ENCODE peak calls at places on chromosomes 3 and 15, in six cellular contexts. T, K, V, R, M and I are unnamed samples.

GRCh38 chr3:126267169-126267975 is 87.0 kb upstream of the ALDH1L1 start:
- DNase-seq in K (peak), M (peak), R (peak), T (peak), V (peak), I (no peak)

GRCh38 chr3:128112406-128112968 is 11.1 kb downstream of the RUVBL1 start:
- DNase-seq in K (no peak), V (peak), R (no peak), M (peak), T (peak), I (no peak)

GRCh38 chr3:880371-880770 is 212.5 kb upstream of the CNTN6 start:
- DNase-seq in R (no peak), T (no peak), K (no peak), M (no peak), V (no peak), I (no peak)

GRCh38 chr3:40018369-40018768 is 209.0 kb downstream of the MYRIP start:
- DNase-seq in M (no peak), R (no peak), T (no peak), K (no peak), V (no peak), I (no peak)

GRCh38 chr3:193737191-193737751 is 144.3 kb downstream of the OPA1 start:
- DNase-seq in M (no peak), K (no peak), V (no peak), R (no peak), T (no peak), I (no peak)

GRCh38 chr3:61777483-61777882 is 216.1 kb downstream of the PTPRG start:
- DNase-seq in V (no peak), T (no peak), M (no peak), K (no peak), R (no peak), I (no peak)

GRCh38 chr3:114857281-114857680 is 289.8 kb downstream of the ZBTB20 start:
- DNase-seq in K (no peak), T (no peak), R (no peak), M (no peak), V (no peak), I (no peak)

GRCh38 chr3:185677146-185677829 is 91.2 kb downstream of the SENP2 start:
- DNase-seq in K (peak), T (peak), R (no peak), V (peak), M (peak), I (peak)

GRCh38 chr3:123169492-123169929 is 32.2 kb upstream of the SEC22A start:
- DNase-seq in M (peak), K (no peak), R (no peak), T (no peak), V (no peak), I (no peak)

GRCh38 chr3:9248232-9249191 is 934 bp downstream of the SRGAP3 start:
- DNase-seq in V (no peak), K (peak), M (no peak), T (no peak), R (no peak), I (no peak)

GRCh38 chr3:4720316-4721075 is 227.3 kb downstream of the ITPR1 start:
- DNase-seq in R (peak), V (peak), K (peak), M (peak), T (peak), I (peak)

GRCh38 chr15:95059346-95059905 is 828.1 kb downstream of the MCTP2 start:
- DNase-seq in K (no peak), T (no peak), R (no peak), M (no peak), V (no peak), I (no peak)

GRCh38 chr3:46464326-46465195 is at the start of gene LTF:
- DNase-seq in V (no peak), K (no peak), R (no peak), T (no peak), M (no peak), I (no peak)

GRCh38 chr3:193975072-193975535 is 160.8 kb upstream of the HES1 start:
- DNase-seq in M (no peak), V (no peak), K (no peak), T (no peak), R (no peak), I (no peak)

GRCh38 chr15:28122038-28122949 is 23.2 kb upstream of the OCA2 start:
- DNase-seq in R (no peak), M (no peak), T (no peak), V (no peak), K (no peak), I (no peak)

GRCh38 chr3:27749640-27750039 is 27.5 kb upstream of the EOMES start:
- DNase-seq in M (no peak), K (no peak), R (no peak), T (no peak), V (no peak), I (no peak)

GRCh38 chr15:33985751-33986150 is 17.5 kb downstream of the CHRM5 start:
- DNase-seq in M (peak), R (no peak), V (peak), T (no peak), K (no peak), I (no peak)

GRCh38 chr15:33126559-33127290 is 67.8 kb downstream of the FMN1 start:
- DNase-seq in T (peak), M (peak), R (peak), K (peak), V (peak), I (peak)

GRCh38 chr15:94446441-94446840 is 215.1 kb downstream of the MCTP2 start:
- DNase-seq in V (no peak), M (no peak), T (no peak), R (no peak), K (no peak), I (no peak)

GRCh38 chr3:27990837-27991236 is 250.6 kb upstream of the CMC1 start:
- DNase-seq in V (no peak), M (no peak), R (no peak), T (no peak), K (no peak), I (no peak)

GRCh38 chr15:101652783-101653430 is 726 bp upstream of the TM2D3 start:
- DNase-seq in V (no peak), T (no peak), M (no peak), K (peak), R (peak), I (no peak)

GRCh38 chr3:138440596-138440995 is 6.2 kb downstream of the ESYT3 start:
- DNase-seq in T (no peak), K (no peak), V (no peak), R (no peak), M (no peak), I (no peak)

GRCh38 chr3:189392969-189393368 is 221.2 kb downstream of the TPRG1 start:
- DNase-seq in M (peak), R (no peak), T (no peak), V (no peak), K (peak), I (no peak)

GRCh38 chr3:38587548-38588131 is 61.8 kb downstream of the SCN5A start:
- DNase-seq in R (no peak), M (no peak), T (no peak), V (no peak), K (no peak), I (no peak)

GRCh38 chr3:113626513-113627371 is 69.7 kb downstream of the USF3 start:
- DNase-seq in K (peak), R (peak), T (peak), M (peak), V (peak), I (peak)

GRCh38 chr15:91055548-91056331 is 33.3 kb upstream of the VPS33B start:
- DNase-seq in K (peak), R (no peak), V (peak), M (peak), T (peak), I (peak)

GRCh38 chr3:156643729-156644389 is 30.5 kb upstream of the TIPARP start:
- DNase-seq in V (peak), K (no peak), R (no peak), T (no peak), M (peak), I (no peak)

GRCh38 chr15:97672586-97672985 is 287.9 kb upstream of the ARRDC4 start:
- DNase-seq in V (no peak), K (no peak), R (no peak), M (no peak), T (no peak), I (no peak)

GRCh38 chr3:63331520-63331919 is 53.4 kb downstream of the SYNPR start:
- DNase-seq in K (no peak), R (no peak), M (no peak), V (no peak), T (no peak), I (no peak)

GRCh38 chr15:69468241-69469121 is 15.9 kb downstream of the RPLP1 start:
- DNase-seq in T (peak), M (peak), V (no peak), K (peak), R (no peak), I (peak)

GRCh38 chr15:60442763-60443162 is 36.2 kb downstream of the ICE2 start:
- DNase-seq in T (no peak), M (peak), V (no peak), K (no peak), R (no peak), I (no peak)

GRCh38 chr15:69107025-69107620 is 53.3 kb upstream of the GLCE start:
- DNase-seq in T (no peak), V (no peak), M (no peak), R (no peak), K (no peak), I (no peak)

GRCh38 chr15:33908396-33908795 is 59.9 kb upstream of the CHRM5 start:
- DNase-seq in T (no peak), R (no peak), M (peak), V (peak), K (no peak), I (no peak)

GRCh38 chr3:153029350-153029749 is 132.7 kb upstream of the RAP2B start:
- DNase-seq in T (no peak), R (no peak), K (no peak), V (peak), M (peak), I (no peak)

GRCh38 chr3:49276475-49277356 is at the start of gene C3orf62:
- DNase-seq in M (peak), K (peak), T (peak), R (peak), V (peak), I (peak)

DNA sequence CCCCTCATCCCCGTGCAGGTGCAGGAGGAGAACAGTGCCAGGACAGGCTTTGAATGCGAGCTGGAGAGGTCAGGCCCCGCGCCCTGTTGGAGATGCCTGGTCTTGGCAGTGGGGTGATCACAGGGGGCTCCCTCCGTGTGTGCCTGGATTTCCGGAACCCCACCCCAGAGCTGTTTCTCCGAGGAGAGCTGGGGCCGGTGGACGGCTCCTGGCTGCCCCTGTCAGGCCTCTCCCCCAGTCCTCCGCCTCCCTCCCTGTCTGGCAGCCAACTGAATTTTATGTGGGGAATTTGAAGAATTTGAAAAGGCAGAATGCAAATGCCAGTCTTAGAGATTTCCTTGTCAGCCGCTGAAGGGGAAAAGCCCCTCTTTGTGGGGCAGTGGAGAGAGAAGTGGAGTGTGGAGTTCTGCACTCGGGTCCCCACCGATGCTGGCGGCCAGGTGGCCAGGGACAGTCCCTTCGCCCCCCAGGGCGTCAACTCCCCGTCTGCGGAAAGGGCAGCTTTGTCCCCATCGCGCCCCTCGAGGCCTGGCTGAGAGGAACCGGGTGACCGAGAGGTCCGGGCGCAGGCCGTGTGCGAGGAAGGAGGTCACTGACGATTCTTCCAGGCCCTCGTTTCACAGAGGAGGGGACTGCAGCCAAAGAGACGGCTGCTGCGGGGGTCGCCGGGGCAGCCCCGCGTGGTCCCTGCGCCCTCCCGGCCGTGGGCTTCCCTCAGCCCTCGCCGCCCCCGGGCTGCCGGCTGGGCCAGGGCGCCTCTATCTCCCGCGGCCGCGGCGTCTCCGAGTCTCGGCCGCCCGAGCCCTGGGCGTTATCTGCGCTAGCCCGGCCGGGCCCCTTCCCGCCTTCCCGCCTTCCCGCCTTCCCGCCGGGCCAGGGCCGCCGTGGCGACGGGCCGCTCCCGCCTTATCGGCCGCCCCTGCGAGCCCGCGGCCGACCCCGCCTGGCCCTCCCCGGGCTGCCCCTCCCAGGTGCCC is 56.0 kb upstream of the LCTL start:
- DNase-seq in R (no peak), V (no peak), K (no peak), T (no peak), M (peak), I (no peak)
- H3K4me3 ChIP-seq in R (no peak), V (no peak), K (no peak), T (no peak), M (peak), I (no peak)

GRCh38 chr3:100517276-100517675 is 24.9 kb downstream of the TMEM45A start:
- DNase-seq in M (no peak), K (no peak), T (no peak), V (no peak), R (no peak), I (no peak)
- TF ChIP-seq CTCF in M (no peak), K (no peak), T (no peak), V (no peak), R (no peak), I (no peak)

GRCh38 chr15:96325579-96326331 is 4.7 kb upstream of the NR2F2 start:
- DNase-seq in R (no peak), M (peak), K (no peak), V (peak), T (no peak), I (no peak)

GRCh38 chr15:96323250-96324162 is 7.0 kb upstream of the NR2F2 start:
- DNase-seq in K (no peak), V (peak), T (no peak), M (no peak), R (no peak), I (no peak)

GRCh38 chr15:96326551-96327154 is 3.8 kb upstream of the NR2F2 start:
- DNase-seq in T (no peak), V (peak), M (peak), R (peak), K (no peak), I (no peak)

GRCh38 chr15:96324192-96324895 is 6.2 kb upstream of the NR2F2 start:
- DNase-seq in R (peak), K (no peak), V (peak), M (peak), T (no peak), I (no peak)

GRCh38 chr15:96324900-96325299 is 5.6 kb upstream of the NR2F2 start:
- DNase-seq in T (no peak), V (peak), R (no peak), K (no peak), M (peak), I (no peak)
- H3K4me3 ChIP-seq in T (peak), V (peak), R (peak), K (peak), M (peak), I (no peak)

DNA sequence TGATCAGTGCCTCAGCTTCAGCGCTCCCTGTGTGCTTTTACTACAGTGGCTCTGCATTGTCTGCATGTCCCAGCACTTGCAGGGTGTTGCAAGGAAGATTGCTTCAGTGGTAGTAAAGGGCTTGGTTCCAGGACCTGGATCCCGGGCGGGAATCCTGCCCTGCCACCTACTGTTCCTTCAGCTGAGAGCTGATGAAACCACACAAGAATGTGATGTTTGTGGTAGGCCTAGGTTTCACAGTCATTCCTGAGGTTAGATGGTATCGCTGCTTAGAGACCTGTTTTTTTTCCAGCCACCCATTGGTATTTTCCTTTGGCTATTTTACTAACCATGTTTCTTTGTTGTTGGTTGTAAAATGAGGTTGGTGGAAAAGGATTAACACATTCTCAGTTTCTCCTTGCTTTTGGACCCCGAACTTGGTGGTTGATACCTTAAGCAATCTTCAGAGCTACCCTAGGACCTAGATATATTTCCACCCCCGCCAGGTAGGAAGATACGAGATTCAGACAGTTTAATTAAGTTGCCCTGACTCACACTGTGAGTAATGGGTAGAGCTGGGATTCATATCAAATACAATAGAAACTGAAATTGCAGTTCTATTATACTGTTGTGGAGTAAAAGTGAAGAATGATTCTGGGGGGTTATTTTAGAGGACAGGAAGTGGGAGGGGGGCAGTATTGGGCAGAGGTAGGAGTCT is 11.4 kb downstream of the GPR87 start:
- DNase-seq in M (peak), R (peak), T (peak), K (peak), V (peak), I (peak)
- TF ChIP-seq CTCF in M (peak), R (no peak), T (no peak), K (peak), V (peak), I (peak)

DNA sequence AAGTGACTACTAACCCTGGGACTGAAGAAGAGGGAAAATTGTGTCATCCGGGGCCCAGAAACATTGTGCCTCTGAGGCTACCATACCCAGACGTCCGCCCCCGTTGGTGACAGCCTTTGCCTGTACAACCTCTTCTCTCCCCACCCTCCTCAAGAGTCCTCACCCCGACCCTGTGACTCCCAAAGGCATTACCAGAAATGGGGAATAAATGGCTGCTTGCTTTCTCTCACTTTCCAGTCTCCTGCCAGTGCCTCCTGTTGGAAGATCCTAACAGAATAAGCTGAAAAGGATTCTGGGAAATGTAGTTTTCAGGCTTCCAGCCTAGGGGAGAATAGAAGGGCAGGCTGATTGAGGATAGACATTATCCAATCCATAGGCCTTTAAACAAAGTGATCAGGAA is 30.8 kb upstream of the SLC25A36 start:
- DNase-seq in K (no peak), R (no peak), V (peak), T (no peak), M (peak), I (no peak)
- H3K4me3 ChIP-seq in K (no peak), R (no peak), V (peak), T (no peak), M (peak), I (no peak)

GRCh38 chr15:41043276-41043675 is 72.8 kb downstream of the INO80 start:
- DNase-seq in R (no peak), V (peak), K (no peak), T (peak), M (peak), I (no peak)

GRCh38 chr15:41048397-41048796 is 67.7 kb downstream of the INO80 start:
- DNase-seq in M (no peak), V (no peak), T (no peak), R (no peak), K (no peak), I (no peak)

GRCh38 chr15:41047474-41047873 is 68.6 kb downstream of the INO80 start:
- DNase-seq in T (no peak), V (no peak), K (no peak), R (no peak), M (no peak), I (no peak)

GRCh38 chr15:41042851-41043250 is 73.2 kb downstream of the INO80 start:
- DNase-seq in R (no peak), K (no peak), V (no peak), M (no peak), T (no peak), I (no peak)
- TF ChIP-seq CTCF in R (no peak), K (no peak), V (no peak), M (no peak), T (no peak), I (no peak)

GRCh38 chr3:197952440-197952839 is 2.5 kb downstream of the RPL35A start:
- DNase-seq in K (no peak), R (no peak), V (no peak), M (no peak), T (no peak), I (no peak)

GRCh38 chr3:197951392-197951990 is 1.5 kb downstream of the RPL35A start:
- DNase-seq in R (no peak), T (no peak), K (no peak), V (no peak), M (no peak), I (no peak)

GRCh38 chr3:197953325-197953724 is 3.3 kb downstream of the RPL35A start:
- DNase-seq in K (no peak), R (no peak), T (no peak), V (no peak), M (no peak), I (no peak)

GRCh38 chr3:197956070-197956469 is 3.9 kb upstream of the LMLN start:
- DNase-seq in K (no peak), R (no peak), M (no peak), T (no peak), V (no peak), I (no peak)

GRCh38 chr3:197953881-197954280 is 3.9 kb downstream of the RPL35A start:
- DNase-seq in K (no peak), R (no peak), M (peak), T (peak), V (no peak), I (no peak)
- H3K4me3 ChIP-seq in K (no peak), R (no peak), M (no peak), T (no peak), V (no peak), I (no peak)

DNA sequence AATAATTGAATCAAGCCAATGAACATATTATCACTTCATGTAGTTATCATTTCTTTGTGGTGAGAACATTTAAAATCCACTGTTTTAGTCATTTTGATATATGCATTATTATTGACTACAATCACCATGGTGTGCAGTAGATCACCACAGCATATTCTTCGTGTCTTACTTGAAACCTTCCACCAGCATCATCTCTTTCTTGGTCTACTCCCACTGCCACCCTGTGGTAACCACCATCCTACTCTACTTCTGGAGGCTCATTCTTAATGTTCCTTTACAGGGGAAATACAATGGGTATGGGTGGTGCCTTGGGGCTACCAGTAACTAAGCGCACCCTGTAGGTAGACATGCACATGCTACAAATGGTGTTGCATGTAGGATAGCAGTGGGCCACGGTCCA is 25.4 kb downstream of the PXK start:
- DNase-seq in T (no peak), R (no peak), V (no peak), K (no peak), M (no peak), I (no peak)
- TF ChIP-seq CTCF in T (no peak), R (no peak), V (no peak), K (no peak), M (no peak), I (no peak)

GRCh38 chr3:66469220-66469640 is 31.6 kb downstream of the LRIG1 start:
- DNase-seq in R (no peak), K (no peak), M (peak), T (no peak), V (peak), I (no peak)
- H3K4me3 ChIP-seq in R (no peak), K (no peak), M (no peak), T (no peak), V (no peak), I (no peak)